ENCODE peak calls at places on chromosome 9, in seven cellular contexts. H is A549, W is HCT116, F is endothelial cell of umbilical vein, A is H1, P is GM12878, E is K562. V is an unnamed sample.

GRCh38 chr9:99023831-99024230 is 80.1 kb downstream of the COL15A1 start:
- DNase-seq in H (no peak), W (no peak), F (no peak), A (no peak), P (no peak), E (no peak), V (peak)

GRCh38 chr9:130728721-130729120 is 35.1 kb downstream of the EXOSC2 start:
- DNase-seq in H (no peak), W (peak), F (peak), A (no peak), P (no peak), E (no peak), V (no peak)

GRCh38 chr9:98736216-98736615 is 27.5 kb upstream of the GABBR2 start:
- DNase-seq in H (no peak), W (no peak), F (no peak), A (no peak), P (no peak), E (no peak), V (no peak)

GRCh38 chr9:123350590-123351310 is 5.2 kb upstream of the CRB2 start:
- DNase-seq in H (no peak), W (no peak), F (no peak), A (no peak), P (no peak), E (no peak), V (no peak)

GRCh38 chr9:123119566-123119965 is 86.1 kb downstream of the GPR21 start:
- DNase-seq in H (no peak), W (no peak), F (no peak), A (no peak), P (no peak), E (no peak), V (no peak)

GRCh38 chr9:123299558-123300126 is 31.3 kb upstream of the STRBP start:
- DNase-seq in H (no peak), W (no peak), F (no peak), A (no peak), P (no peak), E (peak), V (no peak)

GRCh38 chr9:21580636-21581353 is 98.7 kb upstream of the IFNE start:
- DNase-seq in H (no peak), W (no peak), F (no peak), A (no peak), P (no peak), E (no peak), V (no peak)

GRCh38 chr9:127698985-127699670 is 7.7 kb upstream of the CFAP157 start:
- DNase-seq in H (peak), W (peak), F (peak), A (peak), P (peak), E (peak), V (no peak)

GRCh38 chr9:110095776-110096175 is 112.2 kb downstream of the C9orf152 start:
- DNase-seq in H (no peak), W (no peak), F (no peak), A (no peak), P (no peak), E (no peak), V (peak)

GRCh38 chr9:81058776-81059175 is 630.6 kb downstream of the TLE1 start:
- DNase-seq in H (no peak), W (no peak), F (no peak), A (no peak), P (no peak), E (no peak), V (no peak)

GRCh38 chr9:134735441-134736175 is 94.0 kb downstream of the COL5A1 start:
- DNase-seq in H (no peak), W (no peak), F (no peak), A (no peak), P (no peak), E (no peak), V (no peak)

GRCh38 chr9:20319241-20319640 is 303.1 kb downstream of the MLLT3 start:
- DNase-seq in H (no peak), W (no peak), F (no peak), A (no peak), P (no peak), E (no peak), V (no peak)

GRCh38 chr9:132163457-132163875 is 1.6 kb downstream of the NTNG2 start:
- DNase-seq in H (no peak), W (no peak), F (peak), A (no peak), P (no peak), E (no peak), V (peak)

GRCh38 chr9:110443146-110443877 is 105.6 kb upstream of the TXNDC8 start:
- DNase-seq in H (no peak), W (no peak), F (no peak), A (no peak), P (no peak), E (no peak), V (no peak)

GRCh38 chr9:91856419-91856818 is 93.6 kb downstream of the ROR2 start:
- DNase-seq in H (no peak), W (no peak), F (no peak), A (no peak), P (no peak), E (no peak), V (peak)

GRCh38 chr9:69433968-69434367 is 109.0 kb downstream of the ENTREP1 start:
- DNase-seq in H (no peak), W (no peak), F (no peak), A (no peak), P (no peak), E (no peak), V (no peak)

GRCh38 chr9:18207735-18208134 is 266.2 kb upstream of the ADAMTSL1 start:
- DNase-seq in H (no peak), W (no peak), F (no peak), A (no peak), P (no peak), E (no peak), V (no peak)

GRCh38 chr9:126482361-126483044 is 131.2 kb upstream of the LMX1B start:
- DNase-seq in H (no peak), W (no peak), F (no peak), A (peak), P (no peak), E (peak), V (no peak)

GRCh38 chr9:5301544-5301943 is 3.0 kb downstream of the RLN2 start:
- DNase-seq in H (no peak), W (no peak), F (no peak), A (no peak), P (no peak), E (no peak), V (no peak)

GRCh38 chr9:68750179-68750685 is 45.2 kb downstream of the PIP5K1B start:
- DNase-seq in H (no peak), W (no peak), F (no peak), A (no peak), P (no peak), E (no peak), V (no peak)

GRCh38 chr9:121233906-121234901 is 32.5 kb upstream of the RAB14 start:
- DNase-seq in H (no peak), W (no peak), F (no peak), A (no peak), P (no peak), E (peak), V (peak)

GRCh38 chr9:84374516-84374915 is 34.0 kb upstream of the SLC28A3 start:
- DNase-seq in H (no peak), W (no peak), F (no peak), A (no peak), P (no peak), E (no peak), V (no peak)

DNA sequence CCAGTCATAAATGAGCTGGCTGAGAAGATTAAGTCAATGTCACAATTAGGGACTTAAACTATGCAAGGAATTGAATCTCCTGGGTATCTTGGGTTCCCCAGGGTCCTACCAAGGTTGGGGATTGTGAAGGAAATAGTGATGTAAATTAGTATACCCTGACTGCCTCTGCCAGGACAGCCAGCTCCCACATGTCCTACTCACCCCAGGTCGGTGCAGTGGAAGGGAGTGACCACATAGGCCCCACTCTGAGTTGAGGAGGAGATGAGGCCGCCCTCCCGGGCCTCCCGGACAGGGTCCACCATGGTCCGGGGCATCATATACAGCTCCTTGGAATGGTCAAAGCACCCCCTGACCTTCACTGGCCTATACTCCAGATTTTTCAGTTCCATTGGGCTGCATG is 2.7 kb downstream of the SURF1 start:
- DNase-seq in H (no peak), W (no peak), F (no peak), A (no peak), P (no peak), E (no peak), V (peak)
- H3K4me3 ChIP-seq in H (no peak), W (no peak), F (no peak), A (no peak), P (no peak), E (no peak), V (no peak)

GRCh38 chr9:124485201-124485600 is 22.0 kb downstream of the NR5A1 start:
- DNase-seq in H (no peak), W (no peak), F (no peak), A (no peak), P (no peak), E (no peak), V (no peak)
- TF ChIP-seq CTCF in H (no peak), W (no peak), F (no peak), A (no peak), P (no peak), E (no peak), V (no peak)

GRCh38 chr9:107016383-107016782 is 153.4 kb downstream of the ZNF462 start:
- DNase-seq in H (no peak), W (no peak), F (no peak), A (no peak), P (no peak), E (no peak), V (no peak)
- TF ChIP-seq MAX in H (no peak), W (no peak), F (no peak), A (no peak), P (no peak), E (no peak), V (no peak)

GRCh38 chr9:16701347-16701746 is 169.1 kb downstream of the BNC2 start:
- DNase-seq in H (no peak), W (no peak), F (no peak), A (no peak), P (no peak), E (no peak), V (no peak)

GRCh38 chr9:16704489-16705111 is 165.9 kb downstream of the BNC2 start:
- DNase-seq in H (peak), W (no peak), F (no peak), A (no peak), P (no peak), E (no peak), V (no peak)

GRCh38 chr9:16708638-16709435 is 161.6 kb downstream of the BNC2 start:
- DNase-seq in H (no peak), W (no peak), F (peak), A (no peak), P (no peak), E (no peak), V (no peak)

GRCh38 chr9:16704096-16704488 is 166.4 kb downstream of the BNC2 start:
- DNase-seq in H (no peak), W (no peak), F (peak), A (no peak), P (no peak), E (no peak), V (no peak)

GRCh38 chr9:16705121-16705604 is 165.3 kb downstream of the BNC2 start:
- DNase-seq in H (peak), W (no peak), F (peak), A (peak), P (no peak), E (peak), V (no peak)
- H3K4me3 ChIP-seq in H (peak), W (no peak), F (no peak), A (peak), P (no peak), E (no peak), V (no peak)